ENCODE peak calls at places on chromosomes 3 and 15, in five cellular contexts. Z, M, Q, D and U are unnamed samples. For H3K4me1, the result is how much of the 10 kb centered on the place peaks cover.

GRCh38 chr3:99532246-99532645 is 106.1 kb upstream of the COL8A1 start:
- DNase-seq in Z (no peak), M (peak), Q (peak), D (peak), U (peak)

GRCh38 chr15:49815937-49816336 is 195.1 kb downstream of the DTWD1 start:
- DNase-seq in Z (no peak), M (no peak), Q (no peak), D (no peak), U (no peak)

GRCh38 chr15:74422723-74423442 is 10.9 kb downstream of the SEMA7A start:
- DNase-seq in Z (no peak), M (no peak), Q (no peak), D (no peak), U (peak)

GRCh38 chr15:31444844-31445243 is 118.2 kb downstream of the KLF13 start:
- DNase-seq in Z (no peak), M (no peak), Q (no peak), D (no peak), U (no peak)

GRCh38 chr3:156551261-156551660 is 3.7 kb downstream of the SSR3 start:
- DNase-seq in Z (no peak), M (no peak), Q (no peak), D (no peak), U (no peak)

GRCh38 chr3:193680220-193680619 is 87.2 kb downstream of the OPA1 start:
- DNase-seq in Z (no peak), M (no peak), Q (no peak), D (no peak), U (no peak)

GRCh38 chr3:42544492-42545283 is 37.1 kb downstream of the SEC22C start:
- DNase-seq in Z (peak), M (peak), Q (peak), D (peak), U (no peak)

GRCh38 chr3:158106773-158107461 is 697 bp upstream of the SHOX2 start:
- DNase-seq in Z (no peak), M (no peak), Q (no peak), D (no peak), U (peak)

GRCh38 chr3:146503459-146504202 is 34.3 kb upstream of the PLSCR2 start:
- DNase-seq in Z (no peak), M (no peak), Q (no peak), D (peak), U (no peak)

GRCh38 chr15:65923264-65923663 is 54.0 kb downstream of the RAB11A start:
- DNase-seq in Z (no peak), M (no peak), Q (no peak), D (no peak), U (peak)

GRCh38 chr3:172034786-172035685 is 4.3 kb upstream of the FNDC3B start:
- DNase-seq in Z (no peak), M (no peak), Q (no peak), D (no peak), U (no peak)

GRCh38 chr3:43503067-43503728 is 118.6 kb downstream of the ANO10 start:
- DNase-seq in Z (no peak), M (no peak), Q (no peak), D (no peak), U (no peak)

GRCh38 chr3:30655187-30655812 is 48.9 kb downstream of the TGFBR2 start:
- DNase-seq in Z (no peak), M (no peak), Q (no peak), D (no peak), U (no peak)

GRCh38 chr3:181691951-181692849 is 19.5 kb upstream of the SOX2 start:
- DNase-seq in Z (no peak), M (no peak), Q (no peak), D (no peak), U (no peak)

GRCh38 chr3:53570709-53571108 is 76.3 kb downstream of the CACNA1D start:
- DNase-seq in Z (no peak), M (peak), Q (peak), D (no peak), U (no peak)

GRCh38 chr3:71984843-71985594 is 200.1 kb upstream of the PROK2 start:
- DNase-seq in Z (no peak), M (peak), Q (no peak), D (peak), U (no peak)

GRCh38 chr3:168884353-168884903 is 779.1 kb downstream of the MECOM start:
- DNase-seq in Z (peak), M (peak), Q (peak), D (peak), U (peak)

GRCh38 chr3:153166206-153166605 is 4.2 kb downstream of the RAP2B start:
- DNase-seq in Z (no peak), M (no peak), Q (no peak), D (no peak), U (no peak)

GRCh38 chr3:195692361-195692700 is 28.4 kb upstream of the MUC20 start:
- DNase-seq in Z (no peak), M (no peak), Q (no peak), D (no peak), U (peak)

GRCh38 chr3:195692781-195693427 is 27.9 kb upstream of the MUC20 start:
- DNase-seq in Z (no peak), M (no peak), Q (no peak), D (no peak), U (no peak)

GRCh38 chr3:195693428-195694216 is 27.2 kb upstream of the MUC20 start:
- DNase-seq in Z (no peak), M (no peak), Q (no peak), D (no peak), U (no peak)

GRCh38 chr3:195696632-195697278 is 24.0 kb upstream of the MUC20 start:
- DNase-seq in Z (no peak), M (no peak), Q (no peak), D (no peak), U (no peak)

DNA sequence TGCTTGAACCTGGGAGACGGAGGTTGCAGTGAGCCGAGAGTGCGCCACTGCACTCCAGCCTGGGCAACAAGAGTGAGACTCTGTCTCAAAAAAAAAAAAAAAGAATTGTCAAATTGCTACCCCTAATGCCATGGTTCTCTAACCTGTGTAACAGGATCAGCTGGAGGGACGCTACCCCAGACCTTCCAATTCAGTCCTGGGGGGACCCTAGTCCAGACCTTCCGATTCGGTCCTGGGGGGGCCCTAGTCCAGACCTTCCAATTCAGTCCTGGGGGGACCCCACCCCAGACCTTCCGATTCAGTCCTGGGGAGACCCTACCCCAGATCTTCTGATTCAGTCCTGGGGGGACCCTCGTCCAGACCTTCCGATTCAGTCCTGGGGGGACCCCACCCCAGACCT is 29.8 kb upstream of the MUC20 start:
- DNase-seq in Z (no peak), M (no peak), Q (no peak), D (no peak), U (no peak)
- H3K4me3 ChIP-seq in Z (no peak), M (no peak), Q (no peak), D (no peak), U (no peak)

GRCh38 chr3:25457642-25458419 is 29.8 kb downstream of the RARB start:
- DNase-seq in Z (no peak), M (no peak), Q (no peak), D (no peak), U (no peak)
- H3K4me1 ChIP-seq in Z (under half), M (under half), Q (under half), D (under half), U (under half)

DNA sequence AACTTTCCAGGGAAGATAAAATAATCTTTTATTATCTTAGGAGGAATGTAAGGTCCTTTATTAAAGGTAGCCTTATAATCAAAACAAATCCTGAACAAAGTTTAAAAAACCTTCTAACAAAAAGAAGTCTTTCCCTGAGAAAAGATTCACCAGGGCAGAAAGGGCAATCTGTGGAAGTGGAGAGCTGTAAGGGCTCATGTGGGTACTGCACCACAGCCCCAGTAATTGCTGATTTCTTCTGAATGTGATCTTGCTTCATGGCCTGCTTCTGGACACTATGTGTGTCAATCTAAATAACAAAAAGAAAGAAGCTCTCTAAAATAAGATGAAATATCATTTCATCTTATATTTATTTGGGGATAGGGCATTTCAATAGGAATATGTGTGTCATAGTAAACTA is 1501.6 kb downstream of the OTOL1 start:
- DNase-seq in Z (no peak), M (no peak), Q (no peak), D (no peak), U (no peak)
- H3K4me3 ChIP-seq in Z (no peak), M (no peak), Q (no peak), D (no peak), U (no peak)

DNA sequence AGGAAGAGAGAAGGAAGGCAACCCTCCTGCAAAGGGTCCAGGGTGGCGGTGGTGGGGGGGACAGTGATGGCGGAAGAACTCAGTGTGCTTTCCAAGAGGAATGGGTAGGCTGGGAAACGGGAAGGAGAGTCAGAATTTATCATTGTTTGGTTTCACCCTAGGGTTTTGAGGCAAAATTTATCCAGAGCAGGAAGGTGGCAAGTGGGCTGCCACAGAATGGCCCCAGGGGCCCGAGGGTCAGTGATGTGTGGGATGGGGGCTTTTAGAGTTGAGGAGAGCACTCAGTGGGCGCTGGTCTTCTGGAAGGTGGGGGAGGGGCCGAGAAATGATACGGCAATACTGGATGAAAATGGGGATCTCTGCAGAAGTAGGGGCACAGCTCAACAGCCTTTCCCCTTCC is 581 bp downstream of the FAM131A start:
- DNase-seq in Z (no peak), M (no peak), Q (no peak), D (no peak), U (no peak)
- H3K4me1 ChIP-seq in Z (under half), M (under half), Q (under half), D (under half), U (under half)

GRCh38 chr3:114213669-114214541 is 23.5 kb downstream of the ZNF80 start:
- DNase-seq in Z (no peak), M (no peak), Q (peak), D (peak), U (no peak)

GRCh38 chr3:114213262-114213668 is 24.1 kb downstream of the ZNF80 start:
- DNase-seq in Z (no peak), M (no peak), Q (no peak), D (no peak), U (no peak)

GRCh38 chr3:114212646-114213045 is 24.7 kb downstream of the ZNF80 start:
- DNase-seq in Z (no peak), M (no peak), Q (no peak), D (no peak), U (no peak)

GRCh38 chr3:114216186-114216970 is 21.0 kb downstream of the ZNF80 start:
- DNase-seq in Z (no peak), M (no peak), Q (peak), D (no peak), U (no peak)

GRCh38 chr3:114214542-114215341 is 22.6 kb downstream of the ZNF80 start:
- DNase-seq in Z (no peak), M (no peak), Q (no peak), D (no peak), U (no peak)
- H3K4me3 ChIP-seq in Z (peak), M (no peak), Q (no peak), D (peak), U (no peak)

GRCh38 chr15:60573936-60574335 is 95.0 kb upstream of the ICE2 start:
- DNase-seq in Z (no peak), M (no peak), Q (no peak), D (peak), U (no peak)
- H3K4me1 ChIP-seq in Z (under half), M (under half), Q (under half), D (under half), U (under half)

GRCh38 chr3:115858995-115859807 is 235.9 kb downstream of the GAP43 start:
- DNase-seq in Z (no peak), M (no peak), Q (no peak), D (no peak), U (no peak)
- H3K4me3 ChIP-seq in Z (no peak), M (no peak), Q (no peak), D (no peak), U (no peak)

GRCh38 chr15:84914351-84914750 is 29.9 kb downstream of the SLC28A1 start:
- DNase-seq in Z (no peak), M (no peak), Q (no peak), D (no peak), U (no peak)
- H3K4me1 ChIP-seq in Z (half or more), M (under half), Q (under half), D (under half), U (under half)

DNA sequence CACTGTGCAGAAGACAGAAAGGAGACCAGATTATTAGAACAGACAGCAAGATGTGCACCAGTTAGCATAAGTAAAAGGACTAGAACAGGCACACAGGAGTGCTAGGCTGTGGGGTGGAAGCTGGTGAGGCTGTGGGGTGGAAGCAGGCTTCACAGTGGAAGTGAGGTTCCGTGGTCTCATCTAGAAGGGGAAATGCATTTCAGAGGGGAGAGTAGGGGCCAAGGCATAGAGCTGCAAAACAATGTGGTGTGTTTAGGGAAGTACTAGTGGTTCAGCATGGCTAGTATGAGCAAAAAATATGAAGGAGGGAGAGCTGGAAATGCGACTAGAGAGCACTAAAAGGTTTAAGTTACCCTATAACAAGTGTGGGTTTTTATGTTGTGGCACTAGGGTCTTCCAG is 6.5 kb downstream of the POPDC2 start:
- DNase-seq in Z (no peak), M (no peak), Q (no peak), D (no peak), U (no peak)
- H3K4me3 ChIP-seq in Z (no peak), M (no peak), Q (no peak), D (no peak), U (no peak)

DNA sequence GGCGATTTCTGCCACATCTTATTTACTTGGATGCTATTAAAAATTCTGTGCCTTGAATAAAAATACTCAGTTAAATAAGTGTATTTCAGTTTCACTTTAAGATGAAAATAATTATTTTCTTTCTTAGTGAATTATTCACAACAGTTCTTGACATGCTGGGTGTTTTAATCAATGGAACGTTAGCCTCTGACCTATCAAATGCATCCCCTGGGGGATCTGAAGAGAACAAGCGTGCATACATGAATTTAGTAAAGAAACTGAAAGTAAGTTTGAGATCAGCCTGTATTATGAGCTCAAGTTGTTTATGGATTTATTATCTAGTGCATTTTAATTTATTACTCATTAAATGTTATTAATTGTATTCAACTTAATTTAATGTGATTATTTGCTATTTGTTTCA is 597 bp downstream of the P2RY12 start:
- DNase-seq in Z (no peak), M (no peak), Q (no peak), D (no peak), U (no peak)
- H3K4me1 ChIP-seq in Z (under half), M (under half), Q (under half), D (under half), U (under half)